ENCODE peak calls at places on chromosomes 4 and X, in eight cellular contexts. N is GM06990, C is fibroblast of the aortic adventitia, S is sigmoid colon, A is cardiac muscle cell, B is HL-60, K is GM12878, G is cardiac fibroblast. Z is an unnamed sample.

GRCh38 chr4:110249687-110250387 is 51.4 kb upstream of the ELOVL6 start:
- DNase-seq in A (no peak), K (no peak), N (no peak), G (no peak), B (no peak), C (no peak), S (no peak), Z (no peak)

GRCh38 chr4:39641451-39641850 is 2.8 kb upstream of the SMIM14 start:
- DNase-seq in S (no peak), N (no peak), C (no peak), B (no peak), G (no peak), K (no peak), A (no peak), Z (no peak)

GRCh38 chrX:110520053-110520452 is 161.4 kb downstream of the RTL9 start:
- DNase-seq in B (no peak), N (no peak), K (no peak), G (no peak), C (no peak), S (no peak), A (no peak), Z (no peak)

GRCh38 chrX:132481449-132481848 is 7.4 kb downstream of the MBNL3 start:
- DNase-seq in N (no peak), B (no peak), C (no peak), A (no peak), S (no peak), K (no peak), G (no peak), Z (no peak)

GRCh38 chr4:183789657-183790056 is 115.5 kb upstream of the STOX2 start:
- DNase-seq in N (no peak), G (no peak), A (no peak), C (no peak), B (no peak), K (no peak), S (no peak), Z (peak)

GRCh38 chrX:69133561-69134542 is 31.4 kb downstream of the PJA1 start:
- DNase-seq in G (peak), K (no peak), S (no peak), C (peak), N (no peak), B (no peak), A (peak), Z (peak)

GRCh38 chrX:97155809-97156208 is 272.1 kb downstream of the RPA4 start:
- DNase-seq in S (no peak), C (no peak), G (no peak), A (peak), K (no peak), B (no peak), N (no peak), Z (no peak)

GRCh38 chr4:71732066-71732465 is 51.8 kb downstream of the GC start:
- DNase-seq in A (no peak), G (no peak), N (no peak), C (no peak), B (no peak), K (no peak), S (no peak), Z (no peak)

GRCh38 chrX:119990995-119991787 is 47.6 kb upstream of the NKAP start:
- DNase-seq in C (no peak), S (no peak), K (no peak), N (no peak), G (no peak), B (no peak), A (no peak), Z (no peak)

GRCh38 chr4:15037923-15038541 is 35.8 kb downstream of the CPEB2 start:
- DNase-seq in A (no peak), C (peak), K (no peak), S (no peak), B (no peak), N (no peak), G (peak), Z (no peak)

GRCh38 chrX:36573720-36574119 is 434.4 kb upstream of the FAM47C start:
- DNase-seq in N (no peak), C (no peak), B (no peak), A (no peak), G (no peak), S (no peak), K (no peak), Z (no peak)

GRCh38 chrX:56233100-56233499 is 944 bp downstream of the KLF8 start:
- DNase-seq in K (no peak), G (no peak), B (no peak), A (peak), S (no peak), N (no peak), C (no peak), Z (peak)

GRCh38 chr4:147824884-147825283 is 93.0 kb downstream of the ARHGAP10 start:
- DNase-seq in C (no peak), S (no peak), K (no peak), G (no peak), B (no peak), N (no peak), A (no peak), Z (no peak)

GRCh38 chr4:184843984-184844554 is 18.3 kb upstream of the ACSL1 start:
- DNase-seq in B (no peak), N (no peak), C (no peak), S (no peak), K (no peak), A (no peak), G (peak), Z (no peak)

GRCh38 chr4:98555798-98556445 is 102.5 kb downstream of the TSPAN5 start:
- DNase-seq in C (peak), K (no peak), G (peak), N (no peak), A (no peak), B (no peak), S (no peak), Z (no peak)

GRCh38 chr4:70849277-70849676 is 9.6 kb upstream of the GRSF1 start:
- DNase-seq in B (no peak), C (no peak), S (no peak), N (no peak), K (no peak), G (no peak), A (no peak), Z (no peak)

GRCh38 chr4:138300616-138301015 is 58.5 kb upstream of the SLC7A11 start:
- DNase-seq in C (no peak), A (no peak), S (no peak), G (peak), N (no peak), B (no peak), K (no peak), Z (no peak)

GRCh38 chrX:12872741-12873140 is 5.9 kb downstream of the TLR7 start:
- DNase-seq in K (no peak), A (no peak), B (no peak), N (no peak), S (no peak), C (no peak), G (no peak), Z (no peak)

GRCh38 chr4:91448668-91449330 is 855.0 kb upstream of the GRID2 start:
- DNase-seq in S (no peak), B (no peak), G (peak), C (no peak), A (no peak), K (no peak), N (no peak), Z (no peak)

GRCh38 chr4:82680834-82681233 is 117.8 kb downstream of the SCD5 start:
- DNase-seq in A (no peak), S (no peak), K (no peak), C (no peak), N (no peak), G (no peak), B (no peak), Z (no peak)

GRCh38 chrX:12080265-12080664 is 58.0 kb upstream of the FRMPD4 start:
- DNase-seq in C (peak), K (no peak), S (no peak), N (no peak), A (peak), B (no peak), G (peak), Z (no peak)

GRCh38 chr4:113008726-113009125 is 40.7 kb upstream of the ANK2 start:
- DNase-seq in K (no peak), G (no peak), N (no peak), S (no peak), B (no peak), A (no peak), C (no peak), Z (no peak)

GRCh38 chr4:185304944-185305690 is 90.6 kb downstream of the LRP2BP start:
- DNase-seq in C (no peak), B (no peak), A (peak), G (peak), K (peak), S (no peak), N (peak), Z (no peak)

GRCh38 chrX:38999967-39000745 is 198.9 kb downstream of the MID1IP1 start:
- DNase-seq in G (no peak), C (peak), B (no peak), K (no peak), A (no peak), N (no peak), S (no peak), Z (no peak)

GRCh38 chr4:2042207-2042946 is 16.8 kb upstream of the NAT8L start:
- DNase-seq in C (no peak), N (peak), G (no peak), A (peak), S (no peak), B (no peak), K (no peak), Z (peak)

GRCh38 chrX:19888419-19888879 is 1.0 kb upstream of the SH3KBP1 start:
- DNase-seq in S (no peak), B (no peak), G (peak), C (peak), A (peak), N (no peak), K (no peak), Z (peak)
- TF ChIP-seq CTCF in S (peak), B (peak), G (peak), C (peak), A (peak), N (no peak), K (peak), Z (peak)

DNA sequence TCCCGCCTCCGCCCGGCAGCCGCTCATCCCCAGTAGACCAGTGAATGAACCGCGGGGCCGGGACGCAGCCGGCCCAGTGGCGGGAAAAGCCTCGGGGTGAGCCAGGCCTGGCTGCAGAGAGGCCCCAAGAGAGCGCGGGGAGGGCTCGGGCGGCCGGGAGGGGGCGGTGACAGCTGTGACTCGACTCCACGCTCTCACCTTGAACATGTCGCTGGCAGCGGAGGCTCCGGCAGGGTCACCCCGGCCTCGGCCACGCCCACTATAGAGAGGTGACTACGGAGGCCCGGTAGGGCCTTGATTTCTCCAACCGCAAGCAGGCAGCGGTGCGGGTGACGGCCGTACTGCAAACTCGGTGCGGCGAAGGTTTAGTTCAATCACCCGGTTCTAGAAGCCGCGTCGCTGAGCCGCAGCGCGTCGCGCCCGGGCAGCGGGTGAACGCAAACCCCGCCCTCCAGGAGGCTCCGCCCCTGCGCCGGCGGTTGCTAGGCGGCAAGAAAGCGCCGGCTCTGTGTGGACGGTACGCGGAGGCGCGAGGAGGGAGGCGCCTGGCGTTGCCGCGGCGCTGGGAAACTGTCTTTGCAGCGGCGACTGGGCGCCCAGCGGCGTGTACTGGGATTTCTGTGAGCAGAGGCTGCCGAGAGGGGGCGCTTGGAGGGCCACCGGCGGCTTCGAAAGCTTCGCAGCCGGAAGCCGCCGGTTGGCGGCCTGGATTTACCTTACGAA is at the start of the genes APOO and CXorf58:
- DNase-seq in B (peak), A (peak), C (peak), K (peak), N (peak), S (peak), G (peak), Z (peak)
- H3K4me3 ChIP-seq in B (peak), A (peak), C (peak), K (peak), N (peak), S (peak), G (peak), Z (peak)

GRCh38 chrX:130577431-130577830 is 175.6 kb downstream of the RBMX2 start:
- DNase-seq in C (no peak), G (no peak), A (no peak), N (no peak), S (no peak), K (no peak), B (no peak), Z (no peak)

GRCh38 chrX:130578906-130579305 is 177.1 kb downstream of the RBMX2 start:
- DNase-seq in S (no peak), C (no peak), A (no peak), G (peak), N (no peak), K (no peak), B (no peak), Z (no peak)

DNA sequence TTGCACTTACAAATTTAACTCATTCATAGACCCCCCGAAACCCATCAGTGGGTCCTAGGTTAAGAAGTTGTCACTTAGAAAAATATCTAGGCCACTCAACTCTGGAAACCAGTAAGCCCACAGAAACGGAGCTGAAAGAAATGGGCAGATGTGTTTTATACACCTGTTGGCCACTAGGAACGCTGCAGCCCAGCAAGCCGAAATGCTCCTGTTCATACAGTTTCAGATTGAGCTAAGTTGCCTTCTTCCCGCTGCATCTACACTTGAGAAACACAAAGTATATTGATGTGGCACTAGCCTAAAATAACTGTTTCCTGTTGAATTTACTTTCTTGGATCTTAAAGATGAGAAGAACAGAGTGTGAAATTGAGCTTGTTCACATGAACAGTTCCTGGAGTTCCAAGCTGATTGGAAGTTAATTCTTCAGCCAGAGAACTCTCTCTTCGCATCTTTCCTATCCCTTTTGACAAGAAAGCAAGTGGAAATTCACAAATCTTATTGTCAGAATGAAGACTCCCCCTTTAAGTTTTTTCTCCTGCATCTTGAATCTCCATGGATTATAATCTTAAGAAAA is 174.1 kb downstream of the RBMX2 start:
- DNase-seq in B (no peak), G (peak), N (no peak), K (no peak), S (no peak), C (peak), A (peak), Z (peak)
- TF ChIP-seq CTCF in B (peak), G (peak), N (peak), K (peak), S (peak), C (peak), A (peak), Z (peak)

GRCh38 chr4:121784975-121785374 is 16.1 kb upstream of the EXOSC9 start:
- DNase-seq in S (peak), K (no peak), G (peak), A (no peak), B (no peak), C (peak), N (no peak), Z (no peak)
- H3K4me3 ChIP-seq in S (no peak), K (no peak), G (no peak), A (no peak), B (no peak), C (no peak), N (no peak), Z (no peak)